ENCODE peak calls at places on chromosomes 7 and 10, in ten cellular contexts. One of them, this sample, is unnamed.

GRCh38 chr10:32169556-32169955 is 113.3 kb upstream of the KIF5B start:
- DNase-seq in HepG2: no peak
- DNase-seq in stomach: peak; percentile 47
- DNase-seq in prostate gland: no peak
- DNase-seq in testis: peak; percentile 30
- DNase-seq in ovary: no peak
- DNase-seq in A549: no peak
- DNase-seq in suprapubic skin: peak; percentile 45
- DNase-seq in lower leg skin: no peak
- DNase-seq in spleen: no peak
- DNase-seq in this sample: no peak

GRCh38 chr7:158252081-158252836 is 335.4 kb downstream of the PTPRN2 start:
- DNase-seq in ovary: no peak
- DNase-seq in HepG2: no peak
- DNase-seq in prostate gland: no peak
- DNase-seq in suprapubic skin: peak; percentile 72
- DNase-seq in lower leg skin: no peak
- DNase-seq in A549: no peak
- DNase-seq in stomach: no peak
- DNase-seq in spleen: peak; percentile 39
- DNase-seq in testis: peak; percentile 9
- DNase-seq in this sample: no peak

GRCh38 chr10:24952146-24952700 is at the start of gene PRTFDC1:
- DNase-seq in spleen: peak; percentile 82
- DNase-seq in stomach: peak; percentile 49
- DNase-seq in lower leg skin: peak; percentile 26
- DNase-seq in testis: peak; percentile 33
- DNase-seq in HepG2: no peak
- DNase-seq in A549: peak; percentile 48
- DNase-seq in suprapubic skin: peak; percentile 86
- DNase-seq in ovary: peak; percentile 77
- DNase-seq in prostate gland: peak; percentile 10
- DNase-seq in this sample: peak; percentile 28

GRCh38 chr7:36286241-36286640 is 103.4 kb upstream of the ANLN start:
- DNase-seq in HepG2: no peak
- DNase-seq in testis: no peak
- DNase-seq in suprapubic skin: no peak
- DNase-seq in A549: no peak
- DNase-seq in stomach: no peak
- DNase-seq in spleen: no peak
- DNase-seq in lower leg skin: no peak
- DNase-seq in prostate gland: no peak
- DNase-seq in ovary: no peak
- DNase-seq in this sample: no peak

GRCh38 chr7:156026076-156027002 is 214.1 kb upstream of the SHH start:
- DNase-seq in lower leg skin: no peak
- DNase-seq in stomach: peak; percentile 27
- DNase-seq in testis: no peak
- DNase-seq in prostate gland: no peak
- DNase-seq in HepG2: no peak
- DNase-seq in ovary: no peak
- DNase-seq in A549: no peak
- DNase-seq in spleen: no peak
- DNase-seq in suprapubic skin: no peak
- DNase-seq in this sample: no peak

GRCh38 chr10:102335184-102335583 is 60.3 kb upstream of the NFKB2 start:
- DNase-seq in testis: peak; percentile 26
- DNase-seq in ovary: no peak
- DNase-seq in lower leg skin: peak; percentile 61
- DNase-seq in prostate gland: peak; percentile 31
- DNase-seq in A549: no peak
- DNase-seq in HepG2: no peak
- DNase-seq in stomach: peak; percentile 33
- DNase-seq in spleen: no peak
- DNase-seq in suprapubic skin: no peak
- DNase-seq in this sample: peak; percentile 65

GRCh38 chr7:106166651-106167342 is 54.7 kb upstream of the SYPL1 start:
- DNase-seq in testis: peak; percentile 70
- DNase-seq in ovary: peak; percentile 41
- DNase-seq in A549: peak; percentile 76
- DNase-seq in spleen: no peak
- DNase-seq in prostate gland: peak; percentile 57
- DNase-seq in HepG2: peak; percentile 62
- DNase-seq in suprapubic skin: no peak
- DNase-seq in lower leg skin: no peak
- DNase-seq in stomach: peak; percentile 47
- DNase-seq in this sample: peak; percentile 47

GRCh38 chr10:98628241-98628640 is 181.5 kb upstream of the HPS1 start:
- DNase-seq in stomach: no peak
- DNase-seq in HepG2: no peak
- DNase-seq in ovary: no peak
- DNase-seq in testis: no peak
- DNase-seq in A549: no peak
- DNase-seq in lower leg skin: no peak
- DNase-seq in spleen: no peak
- DNase-seq in suprapubic skin: no peak
- DNase-seq in prostate gland: no peak
- DNase-seq in this sample: no peak

GRCh38 chr10:48656928-48657327 is 27.7 kb upstream of the WDFY4 start:
- DNase-seq in HepG2: no peak
- DNase-seq in stomach: no peak
- DNase-seq in A549: no peak
- DNase-seq in testis: no peak
- DNase-seq in prostate gland: no peak
- DNase-seq in spleen: peak; percentile 78
- DNase-seq in ovary: no peak
- DNase-seq in lower leg skin: no peak
- DNase-seq in suprapubic skin: no peak
- DNase-seq in this sample: peak; percentile 42

GRCh38 chr10:48656241-48656921 is 28.3 kb upstream of the WDFY4 start:
- DNase-seq in spleen: peak; percentile 99
- DNase-seq in stomach: peak; percentile 91
- DNase-seq in suprapubic skin: peak; percentile 93
- DNase-seq in ovary: peak; percentile 92
- DNase-seq in A549: peak; percentile 92
- DNase-seq in lower leg skin: peak; percentile 82
- DNase-seq in prostate gland: peak; percentile 85
- DNase-seq in HepG2: peak; percentile 66
- DNase-seq in testis: peak; percentile 94
- DNase-seq in this sample: peak; percentile 93

GRCh38 chr10:48658243-48658888 is 26.3 kb upstream of the WDFY4 start:
- DNase-seq in lower leg skin: peak; percentile 54
- DNase-seq in testis: peak; percentile 90
- DNase-seq in prostate gland: peak; percentile 50
- DNase-seq in ovary: peak; percentile 69
- DNase-seq in stomach: peak; percentile 81
- DNase-seq in suprapubic skin: no peak
- DNase-seq in HepG2: peak; percentile 56
- DNase-seq in A549: peak; percentile 73
- DNase-seq in spleen: peak; percentile 92
- DNase-seq in this sample: peak; percentile 79

GRCh38 chr10:48659790-48660189 is 24.9 kb upstream of the WDFY4 start:
- DNase-seq in lower leg skin: no peak
- DNase-seq in testis: no peak
- DNase-seq in stomach: no peak
- DNase-seq in suprapubic skin: no peak
- DNase-seq in HepG2: no peak
- DNase-seq in prostate gland: no peak
- DNase-seq in spleen: no peak
- DNase-seq in ovary: no peak
- DNase-seq in A549: no peak
- DNase-seq in this sample: no peak

GRCh38 chr10:48658889-48659269 is 25.8 kb upstream of the WDFY4 start:
- DNase-seq in stomach: no peak
- DNase-seq in testis: no peak
- DNase-seq in HepG2: no peak
- DNase-seq in prostate gland: no peak
- DNase-seq in A549: no peak
- DNase-seq in spleen: peak; percentile 79
- DNase-seq in ovary: no peak
- DNase-seq in lower leg skin: no peak
- DNase-seq in suprapubic skin: no peak
- DNase-seq in this sample: no peak
- TF ChIP-seq CTCF in stomach: no peak
- TF ChIP-seq CTCF in testis: no peak
- TF ChIP-seq CTCF in HepG2: no peak
- TF ChIP-seq CTCF in prostate gland: no peak
- TF ChIP-seq CTCF in A549: no peak
- TF ChIP-seq CTCF in spleen: no peak
- TF ChIP-seq CTCF in ovary: no peak
- TF ChIP-seq CTCF in lower leg skin: no peak
- TF ChIP-seq CTCF in suprapubic skin: no peak
- TF ChIP-seq CTCF in this sample: no peak

DNA sequence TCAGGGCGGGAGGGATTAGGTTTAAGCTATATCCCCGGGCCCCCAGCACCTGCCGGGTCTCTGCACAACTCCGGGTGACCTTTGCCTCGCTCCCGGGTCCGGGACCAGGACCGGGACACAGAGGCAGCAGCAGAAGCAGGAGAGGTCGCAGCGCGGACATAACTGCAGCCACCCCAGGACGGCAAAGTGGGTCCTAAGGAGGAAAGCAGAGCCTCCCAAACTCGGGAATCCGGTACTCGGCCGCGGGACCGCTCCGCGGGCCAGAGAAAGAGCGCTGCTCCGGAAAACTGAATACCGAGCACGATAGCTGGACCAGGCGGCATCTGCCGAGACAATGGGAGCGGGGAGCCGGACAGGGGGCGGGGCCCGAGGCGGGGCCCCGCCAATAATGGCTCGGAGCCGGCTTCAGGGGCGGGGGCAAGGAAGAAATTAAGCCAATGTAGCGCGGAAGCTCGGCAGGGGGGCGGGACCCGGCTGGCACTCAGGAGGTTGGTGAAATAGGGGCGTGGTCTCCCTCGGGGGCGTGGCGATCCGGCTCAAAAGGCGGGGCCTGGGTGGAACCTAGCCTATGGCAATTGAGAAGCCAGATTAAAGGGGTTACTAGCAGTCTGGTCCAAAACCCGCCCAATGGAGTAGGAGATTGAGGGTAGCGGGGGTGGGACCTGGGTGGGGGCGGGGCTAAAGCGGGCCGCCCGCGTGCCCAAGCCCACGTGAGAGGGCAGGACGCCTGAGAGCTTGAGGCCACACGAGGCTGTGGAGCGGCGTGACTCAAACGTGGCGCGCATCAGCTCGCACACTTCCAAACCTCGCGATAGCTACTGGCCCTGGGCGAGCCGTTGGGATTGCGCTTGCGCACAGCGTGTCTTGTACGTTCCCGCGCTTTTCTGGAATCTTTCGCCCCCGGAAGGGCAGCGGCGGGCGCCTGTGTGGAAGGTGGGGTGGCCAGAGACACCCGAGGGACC is at the start of the genes GPC2 and STAG3:
- DNase-seq in lower leg skin: peak; percentile 95
- DNase-seq in stomach: peak; percentile 96
- DNase-seq in testis: peak; percentile 95
- DNase-seq in spleen: peak; percentile 97
- DNase-seq in HepG2: peak; percentile 85
- DNase-seq in suprapubic skin: peak; percentile 97
- DNase-seq in ovary: peak; percentile 96
- DNase-seq in A549: peak; percentile 96
- DNase-seq in prostate gland: peak; percentile 88
- DNase-seq in this sample: peak; percentile 87
- TF ChIP-seq POLR2A in lower leg skin: no peak
- TF ChIP-seq POLR2A in stomach: no peak
- TF ChIP-seq POLR2A in testis: no peak
- TF ChIP-seq POLR2A in spleen: no peak
- TF ChIP-seq POLR2A in HepG2: no peak
- TF ChIP-seq POLR2A in suprapubic skin: no peak
- TF ChIP-seq POLR2A in ovary: no peak
- TF ChIP-seq POLR2A in A549: peak; percentile 19
- TF ChIP-seq POLR2A in prostate gland: no peak
- TF ChIP-seq POLR2A in this sample: no peak

GRCh38 chr7:10557375-10557774 is 416.3 kb upstream of the PHF14 start:
- DNase-seq in stomach: no peak
- DNase-seq in lower leg skin: no peak
- DNase-seq in A549: no peak
- DNase-seq in HepG2: no peak
- DNase-seq in ovary: no peak
- DNase-seq in spleen: no peak
- DNase-seq in prostate gland: no peak
- DNase-seq in suprapubic skin: no peak
- DNase-seq in testis: no peak
- DNase-seq in this sample: no peak
- H3K4me3 ChIP-seq in stomach: no peak overlapping the region
- H3K4me3 ChIP-seq in lower leg skin: no peak overlapping the region
- H3K4me3 ChIP-seq in A549: no peak overlapping the region
- H3K4me3 ChIP-seq in HepG2: no peak overlapping the region
- H3K4me3 ChIP-seq in ovary: no peak overlapping the region
- H3K4me3 ChIP-seq in spleen: no peak overlapping the region
- H3K4me3 ChIP-seq in prostate gland: no peak overlapping the region
- H3K4me3 ChIP-seq in suprapubic skin: no peak overlapping the region
- H3K4me3 ChIP-seq in testis: no peak overlapping the region
- H3K4me3 ChIP-seq in this sample: no peak overlapping the region

GRCh38 chr10:113076949-113077348 is 126.9 kb downstream of the TCF7L2 start:
- DNase-seq in prostate gland: no peak
- DNase-seq in lower leg skin: no peak
- DNase-seq in stomach: no peak
- DNase-seq in ovary: no peak
- DNase-seq in testis: no peak
- DNase-seq in suprapubic skin: no peak
- DNase-seq in spleen: no peak
- DNase-seq in A549: no peak
- DNase-seq in HepG2: no peak
- DNase-seq in this sample: no peak

GRCh38 chr10:113080061-113080460 is 130.0 kb downstream of the TCF7L2 start:
- DNase-seq in stomach: no peak
- DNase-seq in HepG2: no peak
- DNase-seq in prostate gland: no peak
- DNase-seq in A549: no peak
- DNase-seq in testis: no peak
- DNase-seq in spleen: no peak
- DNase-seq in ovary: no peak
- DNase-seq in suprapubic skin: no peak
- DNase-seq in lower leg skin: no peak
- DNase-seq in this sample: no peak

GRCh38 chr10:113078282-113078907 is 128.3 kb downstream of the TCF7L2 start:
- DNase-seq in A549: no peak
- DNase-seq in prostate gland: no peak
- DNase-seq in testis: no peak
- DNase-seq in ovary: no peak
- DNase-seq in HepG2: no peak
- DNase-seq in lower leg skin: no peak
- DNase-seq in spleen: no peak
- DNase-seq in suprapubic skin: no peak
- DNase-seq in stomach: no peak
- DNase-seq in this sample: no peak

GRCh38 chr10:113084031-113084430 is 134.0 kb downstream of the TCF7L2 start:
- DNase-seq in A549: no peak
- DNase-seq in stomach: no peak
- DNase-seq in HepG2: no peak
- DNase-seq in ovary: no peak
- DNase-seq in lower leg skin: no peak
- DNase-seq in testis: no peak
- DNase-seq in suprapubic skin: no peak
- DNase-seq in spleen: no peak
- DNase-seq in prostate gland: no peak
- DNase-seq in this sample: no peak

DNA sequence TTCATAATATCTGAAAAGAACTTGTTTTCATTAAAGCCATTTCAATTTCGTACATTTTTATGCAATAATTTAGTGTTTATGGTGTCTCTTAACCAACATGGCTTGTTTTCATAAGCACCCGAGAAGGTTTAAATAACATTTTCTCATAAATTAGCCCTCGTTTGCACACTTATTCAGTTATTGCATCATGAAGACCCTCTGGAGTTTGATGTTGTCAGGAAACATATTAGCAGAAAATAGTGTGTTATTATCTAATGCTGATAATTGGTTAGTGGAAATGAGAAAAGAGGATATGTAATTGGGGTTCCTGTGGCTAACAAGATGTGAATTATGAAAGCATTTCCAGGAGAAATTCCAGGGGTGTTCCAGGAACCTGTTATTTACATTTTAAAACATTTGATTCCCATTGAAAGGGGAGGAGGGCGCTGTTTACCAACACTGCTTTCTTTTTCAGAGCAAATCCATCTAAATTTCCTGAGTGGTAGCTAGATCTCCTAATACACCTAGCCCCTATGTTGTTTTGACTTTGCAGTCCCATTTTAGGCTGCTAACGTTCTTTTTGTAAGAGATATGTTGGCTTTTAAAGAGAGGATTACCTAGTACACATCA is 130.7 kb downstream of the TCF7L2 start:
- DNase-seq in A549: no peak
- DNase-seq in suprapubic skin: no peak
- DNase-seq in ovary: no peak
- DNase-seq in spleen: no peak
- DNase-seq in lower leg skin: no peak
- DNase-seq in stomach: no peak
- DNase-seq in HepG2: no peak
- DNase-seq in prostate gland: no peak
- DNase-seq in testis: no peak
- DNase-seq in this sample: no peak
- TF ChIP-seq CTCF in A549: peak; percentile 36
- TF ChIP-seq CTCF in suprapubic skin: no peak
- TF ChIP-seq CTCF in ovary: no peak
- TF ChIP-seq CTCF in spleen: no peak
- TF ChIP-seq CTCF in lower leg skin: no peak
- TF ChIP-seq CTCF in stomach: no peak
- TF ChIP-seq CTCF in HepG2: no peak
- TF ChIP-seq CTCF in prostate gland: no peak
- TF ChIP-seq CTCF in testis: no peak
- TF ChIP-seq CTCF in this sample: no peak

This sample was measured in thyroid gland.